ENCODE peak calls at places on chromosome 12, in four cellular contexts. One of them, this sample, is unnamed.

GRCh38 chr12:48366131-48366530 is 15.4 kb upstream of the ZNF641 start:
- DNase-seq in CD8-positive, alpha-beta T cell: no peak
- DNase-seq in iris pigment epithelial cell: no peak
- DNase-seq in fibroblast of mammary gland: no peak
- DNase-seq in this sample: no peak

GRCh38 chr12:98901189-98901588 is 256.1 kb downstream of the APAF1 start:
- DNase-seq in fibroblast of mammary gland: no peak
- DNase-seq in CD8-positive, alpha-beta T cell: no peak
- DNase-seq in iris pigment epithelial cell: no peak
- DNase-seq in this sample: no peak

GRCh38 chr12:6183689-6184441 is 16.3 kb upstream of the CD9 start:
- DNase-seq in fibroblast of mammary gland: no peak
- DNase-seq in iris pigment epithelial cell: peak; percentile 56
- DNase-seq in CD8-positive, alpha-beta T cell: no peak
- DNase-seq in this sample: no peak

GRCh38 chr12:113467514-113468364 is 3.9 kb downstream of the LHX5 start:
- DNase-seq in fibroblast of mammary gland: no peak
- DNase-seq in iris pigment epithelial cell: no peak
- DNase-seq in CD8-positive, alpha-beta T cell: no peak
- DNase-seq in this sample: no peak

GRCh38 chr12:10285919-10286318 is 21.8 kb upstream of the KLRD1 start:
- DNase-seq in iris pigment epithelial cell: no peak
- DNase-seq in fibroblast of mammary gland: no peak
- DNase-seq in CD8-positive, alpha-beta T cell: no peak
- DNase-seq in this sample: no peak

GRCh38 chr12:80837342-80837978 is 100.3 kb downstream of the LIN7A start:
- DNase-seq in fibroblast of mammary gland: peak; percentile 78
- DNase-seq in CD8-positive, alpha-beta T cell: no peak
- DNase-seq in iris pigment epithelial cell: peak; percentile 71
- DNase-seq in this sample: no peak

GRCh38 chr12:68760806-68761441 is 14.9 kb downstream of the SLC35E3 start:
- DNase-seq in CD8-positive, alpha-beta T cell: no peak
- DNase-seq in fibroblast of mammary gland: no peak
- DNase-seq in iris pigment epithelial cell: no peak
- DNase-seq in this sample: no peak

GRCh38 chr12:48069253-48069652 is 36.6 kb downstream of the SENP1 start:
- DNase-seq in CD8-positive, alpha-beta T cell: no peak
- DNase-seq in fibroblast of mammary gland: peak; percentile 34
- DNase-seq in iris pigment epithelial cell: peak; percentile 5
- DNase-seq in this sample: no peak

GRCh38 chr12:12172106-12172511 is 94.7 kb downstream of the LRP6 start:
- DNase-seq in CD8-positive, alpha-beta T cell: no peak
- DNase-seq in fibroblast of mammary gland: peak; percentile 46
- DNase-seq in iris pigment epithelial cell: peak; percentile 48
- DNase-seq in this sample: no peak

GRCh38 chr12:117874842-117875434 is 93.9 kb downstream of the KSR2 start:
- DNase-seq in fibroblast of mammary gland: peak; percentile 57
- DNase-seq in CD8-positive, alpha-beta T cell: peak; percentile 64
- DNase-seq in iris pigment epithelial cell: peak; percentile 52
- DNase-seq in this sample: peak; percentile 59

GRCh38 chr12:52003016-52003550 is 3.7 kb upstream of the TAMALIN start:
- DNase-seq in fibroblast of mammary gland: no peak
- DNase-seq in CD8-positive, alpha-beta T cell: no peak
- DNase-seq in iris pigment epithelial cell: no peak
- DNase-seq in this sample: no peak

GRCh38 chr12:96034631-96035282 is 630 bp downstream of the LTA4H start:
- DNase-seq in fibroblast of mammary gland: peak; percentile 35
- DNase-seq in iris pigment epithelial cell: peak; percentile 36
- DNase-seq in CD8-positive, alpha-beta T cell: no peak
- DNase-seq in this sample: peak; percentile 17

GRCh38 chr12:120265483-120266179 is at the start of gene PXN:
- DNase-seq in CD8-positive, alpha-beta T cell: peak; percentile 97
- DNase-seq in fibroblast of mammary gland: peak; percentile 69
- DNase-seq in iris pigment epithelial cell: peak; percentile 73
- DNase-seq in this sample: peak; percentile 94

GRCh38 chr12:96240251-96240650 is 46.1 kb downstream of the ELK3 start:
- DNase-seq in CD8-positive, alpha-beta T cell: no peak
- DNase-seq in iris pigment epithelial cell: no peak
- DNase-seq in fibroblast of mammary gland: no peak
- DNase-seq in this sample: no peak

GRCh38 chr12:121697093-121697698 is 15.4 kb upstream of the TMEM120B start:
- DNase-seq in CD8-positive, alpha-beta T cell: no peak
- DNase-seq in fibroblast of mammary gland: peak; percentile 63
- DNase-seq in iris pigment epithelial cell: peak; percentile 36
- DNase-seq in this sample: peak; percentile 59

This sample was measured in germinal center.